ENCODE peak calls at places on chromosomes 5 and 9, in ten cellular contexts. L is anterior cingulate cortex; W is NCI-H774; R is T-helper 17 cell; Y is stimulated activated CD4-positive, alpha-beta T cell treated with anti-CD3 and anti-CD28 coated beads, Interleukin-12 subunit alpha, Interleukin-12 subunit beta, amount 100 ng/mL, for 4 hours; F is A673; U is tibial artery; J is D341Med; S is kidney glomerular epithelial cell; P is NCI-H524. K is an unnamed sample.

GRCh38 chr9:106405871-106406435 is 457.0 kb upstream of the ZNF462 start:
- DNase-seq in L (no peak), W (no peak), R (no peak), Y (no peak), F (no peak), U (no peak), J (no peak), S (peak; percentile 50), P (no peak), K (no peak)

GRCh38 chr5:119347996-119348395 is 7.8 kb upstream of the TNFAIP8 start:
- DNase-seq in L (no peak), W (no peak), R (no peak), Y (no peak), F (peak; percentile 72), U (no peak), J (no peak), S (no peak), P (no peak), K (no peak)

GRCh38 chr9:116860509-116861120 is 173.5 kb downstream of the TRIM32 start:
- DNase-seq in L (peak; percentile 19), W (peak; percentile 16), R (no peak), Y (no peak), F (peak; percentile 76), U (peak; percentile 63), J (peak; percentile 83), S (peak; percentile 70), P (peak; percentile 38), K (peak; percentile 32)

GRCh38 chr5:96509313-96509712 is 76.3 kb upstream of the PCSK1 start:
- DNase-seq in L (no peak), W (no peak), R (no peak), Y (no peak), F (no peak), U (no peak), J (no peak), S (no peak), P (no peak), K (no peak)

GRCh38 chr9:127903557-127904475 is 4.4 kb upstream of the ST6GALNAC6 start:
- DNase-seq in L (no peak), W (no peak), R (no peak), Y (peak; percentile 69), F (no peak), U (peak; percentile 80), J (no peak), S (peak; percentile 43), P (no peak), K (no peak)

GRCh38 chr5:157280927-157281326 is 15.0 kb downstream of the CYFIP2 start:
- DNase-seq in L (no peak), W (no peak), R (no peak), Y (no peak), F (no peak), U (no peak), J (no peak), S (no peak), P (no peak), K (no peak)

GRCh38 chr5:72653586-72653985 is 146.4 kb upstream of the ZNF366 start:
- DNase-seq in L (no peak), W (no peak), R (no peak), Y (no peak), F (no peak), U (no peak), J (no peak), S (no peak), P (no peak), K (no peak)

GRCh38 chr5:1029270-1029944 is 20.8 kb downstream of the NKD2 start:
- DNase-seq in L (no peak), W (no peak), R (no peak), Y (no peak), F (no peak), U (no peak), J (no peak), S (no peak), P (no peak), K (no peak)

GRCh38 chr5:112957970-112958773 is 18.4 kb upstream of the DCP2 start:
- DNase-seq in L (no peak), W (no peak), R (no peak), Y (no peak), F (peak; percentile 71), U (peak; percentile 48), J (no peak), S (peak; percentile 76), P (peak; percentile 17), K (peak; percentile 79)

GRCh38 chr9:95003694-95004451 is 277.4 kb downstream of the AOPEP start:
- DNase-seq in L (no peak), W (peak; percentile 39), R (no peak), Y (peak; percentile 10), F (peak; percentile 50), U (peak; percentile 68), J (peak; percentile 68), S (peak; percentile 36), P (no peak), K (peak; percentile 58)

GRCh38 chr5:138566792-138567191 is 8.4 kb downstream of the HSPA9 start:
- DNase-seq in L (no peak), W (no peak), R (no peak), Y (no peak), F (no peak), U (no peak), J (no peak), S (no peak), P (no peak), K (no peak)

GRCh38 chr5:79346420-79346824 is 110.5 kb downstream of the JMY start:
- DNase-seq in L (no peak), W (no peak), R (no peak), Y (no peak), F (peak; percentile 78), U (no peak), J (no peak), S (peak; percentile 10), P (no peak), K (no peak)

K was measured in uterus.